ENCODE peak calls at places on chromosomes 16 and 17, in nine cellular contexts. One of them, this sample, is unnamed.

GRCh38 chr17:71522383-71522782 is 598.4 kb upstream of the SOX9 start:
- DNase-seq in MM.1S: no peak
- DNase-seq in HepG2: no peak
- DNase-seq in SK-N-SH: no peak
- DNase-seq in PC-3: peak; percentile 12
- DNase-seq in GM12878: no peak
- DNase-seq in neural progenitor cell: peak; percentile 15
- DNase-seq in IMR-90: no peak
- DNase-seq in HCT116: no peak
- DNase-seq in this sample: no peak

GRCh38 chr16:543301-544164 is 16.0 kb downstream of the CAPN15 start:
- DNase-seq in PC-3: no peak
- DNase-seq in IMR-90: no peak
- DNase-seq in HCT116: no peak
- DNase-seq in MM.1S: no peak
- DNase-seq in neural progenitor cell: no peak
- DNase-seq in GM12878: no peak
- DNase-seq in SK-N-SH: peak; percentile 70
- DNase-seq in HepG2: peak; percentile 73
- DNase-seq in this sample: no peak

GRCh38 chr17:82054351-82055022 is 2.8 kb downstream of the GPS1 start:
- DNase-seq in PC-3: no peak
- DNase-seq in MM.1S: no peak
- DNase-seq in HepG2: no peak
- DNase-seq in IMR-90: no peak
- DNase-seq in HCT116: no peak
- DNase-seq in GM12878: no peak
- DNase-seq in SK-N-SH: no peak
- DNase-seq in neural progenitor cell: no peak
- DNase-seq in this sample: no peak

GRCh38 chr17:80871341-80871740 is 120.3 kb upstream of the CHMP6 start:
- DNase-seq in PC-3: no peak
- DNase-seq in MM.1S: peak; percentile 28
- DNase-seq in SK-N-SH: no peak
- DNase-seq in HCT116: no peak
- DNase-seq in neural progenitor cell: no peak
- DNase-seq in GM12878: no peak
- DNase-seq in HepG2: no peak
- DNase-seq in IMR-90: no peak
- DNase-seq in this sample: no peak

GRCh38 chr17:17387461-17388362 is 84.5 kb downstream of the NT5M start:
- DNase-seq in IMR-90: no peak
- DNase-seq in neural progenitor cell: peak; percentile 45
- DNase-seq in PC-3: peak; percentile 74
- DNase-seq in MM.1S: peak; percentile 84
- DNase-seq in SK-N-SH: no peak
- DNase-seq in HepG2: peak; percentile 77
- DNase-seq in HCT116: peak; percentile 90
- DNase-seq in GM12878: no peak
- DNase-seq in this sample: peak; percentile 70

GRCh38 chr17:9937164-9937835 is 32.2 kb upstream of the RCVRN start:
- DNase-seq in HCT116: no peak
- DNase-seq in GM12878: no peak
- DNase-seq in HepG2: no peak
- DNase-seq in IMR-90: no peak
- DNase-seq in SK-N-SH: no peak
- DNase-seq in neural progenitor cell: no peak
- DNase-seq in PC-3: no peak
- DNase-seq in MM.1S: no peak
- DNase-seq in this sample: no peak

GRCh38 chr17:41521574-41522261 is 3.0 kb upstream of the KRT15 start:
- DNase-seq in HepG2: peak; percentile 81
- DNase-seq in IMR-90: peak; percentile 91
- DNase-seq in neural progenitor cell: no peak
- DNase-seq in HCT116: peak; percentile 97
- DNase-seq in SK-N-SH: no peak
- DNase-seq in MM.1S: no peak
- DNase-seq in PC-3: peak; percentile 95
- DNase-seq in GM12878: no peak
- DNase-seq in this sample: no peak

GRCh38 chr16:85234310-85235235 is 122.3 kb upstream of the CIBAR2 start:
- DNase-seq in GM12878: no peak
- DNase-seq in HCT116: no peak
- DNase-seq in SK-N-SH: peak; percentile 96
- DNase-seq in IMR-90: peak; percentile 85
- DNase-seq in MM.1S: no peak
- DNase-seq in PC-3: no peak
- DNase-seq in neural progenitor cell: peak; percentile 98
- DNase-seq in HepG2: peak; percentile 70
- DNase-seq in this sample: no peak

GRCh38 chr16:4207683-4208528 is 34.0 kb downstream of the SRL start:
- DNase-seq in SK-N-SH: no peak
- DNase-seq in MM.1S: no peak
- DNase-seq in IMR-90: no peak
- DNase-seq in HCT116: no peak
- DNase-seq in PC-3: no peak
- DNase-seq in neural progenitor cell: no peak
- DNase-seq in HepG2: no peak
- DNase-seq in GM12878: no peak
- DNase-seq in this sample: no peak

GRCh38 chr17:81910840-81911276 is 341 bp downstream of the PCYT2 start:
- DNase-seq in neural progenitor cell: peak; percentile 51
- DNase-seq in MM.1S: no peak
- DNase-seq in PC-3: no peak
- DNase-seq in SK-N-SH: no peak
- DNase-seq in GM12878: no peak
- DNase-seq in IMR-90: no peak
- DNase-seq in HCT116: no peak
- DNase-seq in HepG2: no peak
- DNase-seq in this sample: no peak

GRCh38 chr17:18859256-18859655 is 1.3 kb downstream of the PRPSAP2 start:
- DNase-seq in HCT116: no peak
- DNase-seq in MM.1S: no peak
- DNase-seq in neural progenitor cell: peak; percentile 33
- DNase-seq in GM12878: no peak
- DNase-seq in PC-3: peak; percentile 28
- DNase-seq in SK-N-SH: peak; percentile 28
- DNase-seq in HepG2: peak; percentile 28
- DNase-seq in IMR-90: peak; percentile 73
- DNase-seq in this sample: peak; percentile 39

GRCh38 chr17:60082946-60083471 is 4.3 kb upstream of the HEATR6 start:
- DNase-seq in neural progenitor cell: no peak
- DNase-seq in PC-3: no peak
- DNase-seq in GM12878: no peak
- DNase-seq in HepG2: no peak
- DNase-seq in MM.1S: no peak
- DNase-seq in IMR-90: no peak
- DNase-seq in HCT116: no peak
- DNase-seq in SK-N-SH: no peak
- DNase-seq in this sample: no peak

GRCh38 chr17:60087882-60088669 is 9.4 kb upstream of the HEATR6 start:
- DNase-seq in GM12878: no peak
- DNase-seq in HepG2: peak; percentile 41
- DNase-seq in PC-3: peak; percentile 24
- DNase-seq in HCT116: no peak
- DNase-seq in MM.1S: no peak
- DNase-seq in IMR-90: no peak
- DNase-seq in SK-N-SH: no peak
- DNase-seq in neural progenitor cell: no peak
- DNase-seq in this sample: no peak

GRCh38 chr17:60090412-60090811 is 11.7 kb upstream of the HEATR6 start:
- DNase-seq in GM12878: no peak
- DNase-seq in MM.1S: no peak
- DNase-seq in HepG2: no peak
- DNase-seq in HCT116: no peak
- DNase-seq in PC-3: no peak
- DNase-seq in IMR-90: no peak
- DNase-seq in SK-N-SH: no peak
- DNase-seq in neural progenitor cell: no peak
- DNase-seq in this sample: no peak

GRCh38 chr17:60089097-60089844 is 10.6 kb upstream of the HEATR6 start:
- DNase-seq in IMR-90: no peak
- DNase-seq in HCT116: no peak
- DNase-seq in GM12878: peak; percentile 38
- DNase-seq in SK-N-SH: no peak
- DNase-seq in HepG2: no peak
- DNase-seq in PC-3: no peak
- DNase-seq in neural progenitor cell: no peak
- DNase-seq in MM.1S: no peak
- DNase-seq in this sample: peak; percentile 61

DNA sequence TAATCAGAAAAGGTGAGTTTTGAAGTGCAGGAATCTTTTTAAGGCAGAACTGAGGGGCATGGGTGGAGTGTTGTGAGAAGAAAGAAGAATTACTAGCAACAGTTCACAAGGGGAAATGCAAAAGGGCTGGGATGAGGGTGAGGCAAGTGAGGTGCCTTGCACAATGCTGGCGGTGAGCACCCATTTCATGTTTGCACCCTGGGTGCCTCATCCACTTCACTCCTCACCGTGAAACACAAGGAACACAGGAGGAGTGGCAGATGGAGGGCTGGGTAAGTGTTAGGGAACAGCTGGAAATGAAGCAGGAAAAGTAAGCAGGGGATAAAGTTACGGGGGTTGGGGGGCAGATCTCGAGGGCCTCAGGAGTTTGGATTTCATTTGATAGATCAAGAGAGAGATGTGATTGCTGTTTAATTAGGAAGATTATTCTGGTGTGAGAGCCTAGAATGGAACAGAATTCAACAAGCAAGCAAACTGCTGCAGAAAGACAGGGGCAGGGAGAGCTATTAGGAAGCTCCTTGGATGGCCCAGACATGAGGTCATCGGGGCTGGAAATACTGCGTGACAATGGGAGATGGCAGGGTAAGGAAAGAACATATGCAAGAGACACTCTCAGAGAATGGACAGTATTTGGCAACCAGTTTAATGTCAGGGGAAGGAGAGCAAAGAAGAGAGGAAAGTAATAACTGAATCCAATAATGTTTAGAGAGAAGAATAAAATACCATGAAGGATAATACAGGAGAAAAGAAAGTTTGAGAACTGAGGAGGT is 8.3 kb upstream of the HEATR6 start:
- DNase-seq in neural progenitor cell: no peak
- DNase-seq in PC-3: no peak
- DNase-seq in HCT116: no peak
- DNase-seq in HepG2: no peak
- DNase-seq in GM12878: no peak
- DNase-seq in MM.1S: no peak
- DNase-seq in IMR-90: peak; percentile 72
- DNase-seq in SK-N-SH: no peak
- DNase-seq in this sample: no peak
- H2AFZ ChIP-seq in neural progenitor cell: no peak overlapping the region
- H2AFZ ChIP-seq in PC-3: no peak overlapping the region
- H2AFZ ChIP-seq in HCT116: no peak overlapping the region
- H2AFZ ChIP-seq in HepG2: no peak overlapping the region
- H2AFZ ChIP-seq in GM12878: no peak overlapping the region
- H2AFZ ChIP-seq in MM.1S: no peak overlapping the region
- H2AFZ ChIP-seq in IMR-90: peak overlapping the region; percentile 78
- H2AFZ ChIP-seq in SK-N-SH: peak overlapping the region; percentile 27
- H2AFZ ChIP-seq in this sample: no peak overlapping the region

GRCh38 chr16:58198022-58198683 is at the start of gene CSNK2A2:
- DNase-seq in IMR-90: peak; percentile 56
- DNase-seq in GM12878: no peak
- DNase-seq in SK-N-SH: peak; percentile 99
- DNase-seq in HepG2: peak; percentile 56
- DNase-seq in neural progenitor cell: peak; percentile 83
- DNase-seq in PC-3: peak; percentile 61
- DNase-seq in HCT116: peak; percentile 32
- DNase-seq in MM.1S: peak; percentile 75
- DNase-seq in this sample: peak; percentile 88
- TF ChIP-seq CTCF in IMR-90: peak; percentile 64
- TF ChIP-seq CTCF in GM12878: peak; percentile 65
- TF ChIP-seq CTCF in SK-N-SH: no peak
- TF ChIP-seq CTCF in HepG2: peak; percentile 52
- TF ChIP-seq CTCF in neural progenitor cell: no peak
- TF ChIP-seq CTCF in PC-3: no peak
- TF ChIP-seq CTCF in HCT116: no peak
- TF ChIP-seq CTCF in MM.1S: peak; percentile 3
- TF ChIP-seq CTCF in this sample: no peak

DNA sequence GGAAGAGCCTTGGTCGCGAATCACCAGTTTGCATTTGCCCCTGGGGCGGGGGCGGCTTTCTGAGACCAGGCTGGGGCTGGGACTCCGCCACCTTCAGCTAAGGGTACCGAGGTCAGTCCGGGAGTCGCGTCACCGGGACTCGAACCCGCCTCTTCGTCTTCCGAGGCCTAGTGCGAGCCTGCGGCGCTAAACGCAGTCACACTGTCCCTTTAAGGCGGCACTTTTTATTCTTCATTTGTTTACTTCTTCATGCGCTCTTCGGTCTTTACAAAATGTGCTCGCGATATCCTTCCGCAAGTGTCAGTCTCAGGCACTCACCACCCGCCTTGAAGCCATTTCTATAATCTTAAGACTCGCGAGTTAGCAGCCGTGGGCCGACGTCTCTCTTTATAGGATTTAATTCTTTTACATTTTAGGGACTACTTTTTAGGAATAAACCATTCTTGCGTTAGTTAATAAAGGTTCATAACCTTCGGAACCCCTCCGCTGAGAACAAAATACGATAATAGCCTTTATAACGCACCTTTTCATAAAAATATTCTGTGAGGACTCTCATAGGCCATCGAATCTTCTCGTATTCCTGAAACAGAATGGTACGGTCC is 593 bp upstream of the HEXIM1 start:
- DNase-seq in GM12878: peak; percentile 85
- DNase-seq in neural progenitor cell: peak; percentile 93
- DNase-seq in IMR-90: peak; percentile 97
- DNase-seq in HepG2: peak; percentile 93
- DNase-seq in PC-3: peak; percentile 94
- DNase-seq in SK-N-SH: no peak
- DNase-seq in HCT116: peak; percentile 95
- DNase-seq in MM.1S: peak; percentile 93
- DNase-seq in this sample: peak; percentile 98
- H2AFZ ChIP-seq in GM12878: peak overlapping the region; percentile 90
- H2AFZ ChIP-seq in neural progenitor cell: peak overlapping the region; percentile 2
- H2AFZ ChIP-seq in IMR-90: peak overlapping the region; percentile 84
- H2AFZ ChIP-seq in HepG2: peak overlapping the region; percentile 7
- H2AFZ ChIP-seq in PC-3: peak overlapping the region; percentile 92
- H2AFZ ChIP-seq in SK-N-SH: peak overlapping the region; percentile 89
- H2AFZ ChIP-seq in HCT116: peak overlapping the region; percentile 11
- H2AFZ ChIP-seq in MM.1S: peak overlapping the region; percentile 71
- H2AFZ ChIP-seq in this sample: peak overlapping the region; percentile 84

DNA sequence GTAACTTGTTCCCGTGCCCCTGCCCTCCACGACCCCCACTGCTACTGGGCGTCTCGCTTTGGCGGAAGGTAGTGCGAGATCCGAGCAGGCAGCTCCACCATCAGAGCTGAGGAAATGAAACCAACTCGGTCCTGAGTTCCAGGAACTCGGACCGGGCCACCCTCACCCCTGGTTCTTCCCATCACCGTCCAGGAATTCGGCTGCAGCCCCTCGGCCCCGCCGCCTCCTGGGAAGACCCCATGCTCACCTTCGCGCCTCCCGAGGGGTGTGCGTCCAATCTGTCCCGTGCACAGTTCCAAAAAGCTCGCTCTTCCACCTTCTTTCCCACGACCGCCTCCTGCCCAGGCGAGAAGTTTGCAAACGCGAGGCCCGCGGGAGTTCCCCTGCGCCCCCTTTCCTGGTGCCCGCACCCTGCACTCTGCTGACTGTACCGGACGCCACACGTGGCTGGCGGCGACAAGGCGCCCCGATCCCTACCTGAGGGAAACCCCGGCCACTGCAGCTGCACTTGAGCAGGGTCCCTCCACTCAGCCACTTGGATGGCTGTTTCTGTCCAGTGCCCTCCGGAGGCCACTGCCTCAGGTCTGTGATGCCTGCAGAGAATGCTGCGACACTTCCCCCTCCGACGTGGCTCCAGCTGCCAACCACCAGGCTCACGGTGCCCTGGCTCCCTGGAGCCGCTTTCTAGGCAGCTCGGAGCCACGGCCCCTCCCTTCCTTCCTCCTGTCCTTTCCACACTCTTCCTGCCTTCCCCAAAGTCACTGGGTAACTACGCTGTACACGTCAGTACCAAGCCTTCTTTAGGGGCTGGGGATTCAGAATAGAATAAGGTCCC is at the start of gene MLKL:
- DNase-seq in HepG2: peak; percentile 62
- DNase-seq in HCT116: peak; percentile 31
- DNase-seq in PC-3: peak; percentile 62
- DNase-seq in IMR-90: peak; percentile 26
- DNase-seq in MM.1S: peak; percentile 35
- DNase-seq in SK-N-SH: peak; percentile 66
- DNase-seq in neural progenitor cell: peak; percentile 53
- DNase-seq in GM12878: peak; percentile 11
- DNase-seq in this sample: peak; percentile 53
- TF ChIP-seq CTCF in HepG2: peak; percentile 54
- TF ChIP-seq CTCF in HCT116: no peak
- TF ChIP-seq CTCF in PC-3: no peak
- TF ChIP-seq CTCF in IMR-90: no peak
- TF ChIP-seq CTCF in MM.1S: peak; percentile 9
- TF ChIP-seq CTCF in SK-N-SH: peak; percentile 22
- TF ChIP-seq CTCF in neural progenitor cell: peak; percentile 16
- TF ChIP-seq CTCF in GM12878: no peak
- TF ChIP-seq CTCF in this sample: peak; percentile 32